ENCODE peak calls at places on chromosome 13, in seven cellular contexts. One of them, this sample, is unnamed. For H3K4me1, the result is how much of the 10 kb centered on the place peaks cover.

GRCh38 chr13:101473458-101473857 is 21.0 kb downstream of the ITGBL1 start:
- DNase-seq in body of pancreas: no peak
- DNase-seq in right lobe of liver: no peak
- DNase-seq in psoas muscle: no peak
- DNase-seq in thyroid gland: peak
- DNase-seq in uterus: no peak
- DNase-seq in MM.1S: no peak
- DNase-seq in this sample: no peak

GRCh38 chr13:48126944-48127814 is 32.3 kb upstream of the MED4 start:
- DNase-seq in thyroid gland: peak
- DNase-seq in body of pancreas: peak
- DNase-seq in MM.1S: peak
- DNase-seq in right lobe of liver: no peak
- DNase-seq in psoas muscle: peak
- DNase-seq in uterus: peak
- DNase-seq in this sample: no peak

GRCh38 chr13:75687145-75687763 is 51.1 kb downstream of the LMO7 start:
- DNase-seq in uterus: no peak
- DNase-seq in MM.1S: peak
- DNase-seq in right lobe of liver: no peak
- DNase-seq in body of pancreas: no peak
- DNase-seq in thyroid gland: no peak
- DNase-seq in psoas muscle: no peak
- DNase-seq in this sample: peak

GRCh38 chr13:106361621-106362020 is 173.8 kb downstream of the EFNB2 start:
- DNase-seq in thyroid gland: no peak
- DNase-seq in psoas muscle: no peak
- DNase-seq in MM.1S: no peak
- DNase-seq in uterus: no peak
- DNase-seq in right lobe of liver: no peak
- DNase-seq in body of pancreas: no peak
- DNase-seq in this sample: no peak

GRCh38 chr13:93086329-93086728 is 140.3 kb upstream of the GPC6 start:
- DNase-seq in MM.1S: no peak
- DNase-seq in right lobe of liver: no peak
- DNase-seq in uterus: no peak
- DNase-seq in body of pancreas: no peak
- DNase-seq in thyroid gland: no peak
- DNase-seq in psoas muscle: no peak
- DNase-seq in this sample: no peak

GRCh38 chr13:108629353-108629752 is at the start of gene MYO16:
- DNase-seq in right lobe of liver: no peak
- DNase-seq in psoas muscle: no peak
- DNase-seq in uterus: no peak
- DNase-seq in body of pancreas: no peak
- DNase-seq in MM.1S: no peak
- DNase-seq in thyroid gland: no peak
- DNase-seq in this sample: no peak

GRCh38 chr13:35953537-35954206 is 177.5 kb downstream of the DCLK1 start:
- DNase-seq in uterus: peak
- DNase-seq in psoas muscle: peak
- DNase-seq in right lobe of liver: no peak
- DNase-seq in thyroid gland: peak
- DNase-seq in body of pancreas: peak
- DNase-seq in MM.1S: peak
- DNase-seq in this sample: peak

GRCh38 chr13:79194272-79194671 is 211.8 kb downstream of the RBM26 start:
- DNase-seq in right lobe of liver: no peak
- DNase-seq in thyroid gland: no peak
- DNase-seq in MM.1S: peak
- DNase-seq in body of pancreas: no peak
- DNase-seq in uterus: no peak
- DNase-seq in psoas muscle: no peak
- DNase-seq in this sample: no peak

GRCh38 chr13:39105110-39105509 is 66.9 kb downstream of the NHLRC3 start:
- DNase-seq in body of pancreas: no peak
- DNase-seq in uterus: no peak
- DNase-seq in psoas muscle: no peak
- DNase-seq in right lobe of liver: no peak
- DNase-seq in MM.1S: peak
- DNase-seq in thyroid gland: no peak
- DNase-seq in this sample: no peak

GRCh38 chr13:59337070-59337469 is 826.7 kb downstream of the DIAPH3 start:
- DNase-seq in thyroid gland: no peak
- DNase-seq in right lobe of liver: no peak
- DNase-seq in body of pancreas: no peak
- DNase-seq in psoas muscle: no peak
- DNase-seq in uterus: no peak
- DNase-seq in MM.1S: no peak
- DNase-seq in this sample: no peak

GRCh38 chr13:44685641-44686040 is 109.5 kb upstream of the TSC22D1 start:
- DNase-seq in psoas muscle: no peak
- DNase-seq in uterus: no peak
- DNase-seq in thyroid gland: no peak
- DNase-seq in right lobe of liver: no peak
- DNase-seq in MM.1S: peak
- DNase-seq in body of pancreas: no peak
- DNase-seq in this sample: no peak

GRCh38 chr13:84126671-84127171 is 244.4 kb upstream of the SLITRK1 start:
- DNase-seq in right lobe of liver: no peak
- DNase-seq in psoas muscle: no peak
- DNase-seq in thyroid gland: peak
- DNase-seq in body of pancreas: no peak
- DNase-seq in uterus: no peak
- DNase-seq in MM.1S: peak
- DNase-seq in this sample: no peak

GRCh38 chr13:46668302-46668720 is 115.3 kb downstream of the LRCH1 start:
- DNase-seq in uterus: peak
- DNase-seq in body of pancreas: no peak
- DNase-seq in right lobe of liver: no peak
- DNase-seq in psoas muscle: peak
- DNase-seq in thyroid gland: peak
- DNase-seq in MM.1S: no peak
- DNase-seq in this sample: no peak
- H3K4me1 ChIP-seq in uterus: under half
- H3K4me1 ChIP-seq in body of pancreas: under half
- H3K4me1 ChIP-seq in right lobe of liver: under half
- H3K4me1 ChIP-seq in psoas muscle: under half
- H3K4me1 ChIP-seq in thyroid gland: under half
- H3K4me1 ChIP-seq in MM.1S: under half
- H3K4me1 ChIP-seq in this sample: under half

GRCh38 chr13:110521296-110521680 is 40.2 kb downstream of the RAB20 start:
- DNase-seq in uterus: no peak
- DNase-seq in thyroid gland: no peak
- DNase-seq in body of pancreas: no peak
- DNase-seq in psoas muscle: no peak
- DNase-seq in MM.1S: no peak
- DNase-seq in right lobe of liver: no peak
- DNase-seq in this sample: no peak
- H3K4me1 ChIP-seq in uterus: under half
- H3K4me1 ChIP-seq in thyroid gland: half or more
- H3K4me1 ChIP-seq in body of pancreas: half or more
- H3K4me1 ChIP-seq in psoas muscle: under half
- H3K4me1 ChIP-seq in MM.1S: under half
- H3K4me1 ChIP-seq in right lobe of liver: under half
- H3K4me1 ChIP-seq in this sample: under half

GRCh38 chr13:27379694-27380596 is 44.5 kb upstream of the GTF3A start:
- DNase-seq in MM.1S: peak
- DNase-seq in uterus: peak
- DNase-seq in thyroid gland: peak
- DNase-seq in right lobe of liver: peak
- DNase-seq in psoas muscle: peak
- DNase-seq in body of pancreas: peak
- DNase-seq in this sample: peak
- H3K4me1 ChIP-seq in MM.1S: under half
- H3K4me1 ChIP-seq in uterus: under half
- H3K4me1 ChIP-seq in thyroid gland: under half
- H3K4me1 ChIP-seq in right lobe of liver: under half
- H3K4me1 ChIP-seq in psoas muscle: under half
- H3K4me1 ChIP-seq in body of pancreas: under half
- H3K4me1 ChIP-seq in this sample: under half

DNA sequence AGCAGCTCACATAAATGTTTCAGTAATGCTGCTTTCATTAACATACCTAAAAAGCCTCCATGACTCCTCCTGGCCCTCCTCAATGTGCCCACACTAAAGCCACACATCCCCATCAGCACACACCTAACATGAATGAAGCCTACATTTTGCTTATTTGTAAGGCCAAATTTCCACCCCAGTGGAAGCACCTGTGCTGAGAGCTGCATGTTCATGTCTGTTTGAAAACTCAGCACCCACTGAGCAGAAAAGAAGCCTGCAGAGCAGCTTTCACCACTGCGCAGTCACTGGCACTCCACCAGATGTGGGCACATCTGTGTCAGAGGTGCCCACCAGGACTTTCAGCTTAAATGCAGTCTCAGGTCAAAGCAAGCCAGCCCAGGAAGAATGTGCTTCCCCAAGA is 93.5 kb downstream of the FOXO1 start:
- DNase-seq in uterus: no peak
- DNase-seq in body of pancreas: no peak
- DNase-seq in psoas muscle: no peak
- DNase-seq in MM.1S: no peak
- DNase-seq in right lobe of liver: no peak
- DNase-seq in thyroid gland: no peak
- DNase-seq in this sample: no peak
- H3K4me1 ChIP-seq in uterus: under half
- H3K4me1 ChIP-seq in body of pancreas: under half
- H3K4me1 ChIP-seq in psoas muscle: half or more
- H3K4me1 ChIP-seq in MM.1S: under half
- H3K4me1 ChIP-seq in right lobe of liver: under half
- H3K4me1 ChIP-seq in thyroid gland: half or more
- H3K4me1 ChIP-seq in this sample: under half

GRCh38 chr13:112838038-112838965 is 130.7 kb upstream of the MCF2L start:
- DNase-seq in psoas muscle: no peak
- DNase-seq in uterus: no peak
- DNase-seq in right lobe of liver: no peak
- DNase-seq in MM.1S: no peak
- DNase-seq in thyroid gland: no peak
- DNase-seq in body of pancreas: no peak
- DNase-seq in this sample: no peak
- H3K4me1 ChIP-seq in psoas muscle: under half
- H3K4me1 ChIP-seq in uterus: under half
- H3K4me1 ChIP-seq in right lobe of liver: under half
- H3K4me1 ChIP-seq in MM.1S: under half
- H3K4me1 ChIP-seq in thyroid gland: under half
- H3K4me1 ChIP-seq in body of pancreas: under half
- H3K4me1 ChIP-seq in this sample: under half

GRCh38 chr13:109781384-109782065 is 4.9 kb downstream of the IRS2 start:
- DNase-seq in psoas muscle: no peak
- DNase-seq in MM.1S: no peak
- DNase-seq in uterus: peak
- DNase-seq in body of pancreas: no peak
- DNase-seq in right lobe of liver: no peak
- DNase-seq in thyroid gland: peak
- DNase-seq in this sample: no peak
- H3K4me1 ChIP-seq in psoas muscle: half or more
- H3K4me1 ChIP-seq in MM.1S: under half
- H3K4me1 ChIP-seq in uterus: under half
- H3K4me1 ChIP-seq in body of pancreas: half or more
- H3K4me1 ChIP-seq in right lobe of liver: under half
- H3K4me1 ChIP-seq in thyroid gland: half or more
- H3K4me1 ChIP-seq in this sample: under half

GRCh38 chr13:99203601-99204579 is 3.2 kb downstream of the UBAC2 start:
- DNase-seq in MM.1S: no peak
- DNase-seq in uterus: no peak
- DNase-seq in right lobe of liver: no peak
- DNase-seq in body of pancreas: no peak
- DNase-seq in psoas muscle: no peak
- DNase-seq in thyroid gland: no peak
- DNase-seq in this sample: no peak

GRCh38 chr13:99198630-99199029 is 2.0 kb upstream of the UBAC2 start:
- DNase-seq in uterus: no peak
- DNase-seq in body of pancreas: no peak
- DNase-seq in psoas muscle: no peak
- DNase-seq in thyroid gland: no peak
- DNase-seq in right lobe of liver: no peak
- DNase-seq in MM.1S: no peak
- DNase-seq in this sample: no peak

GRCh38 chr13:99199541-99200432 is 867 bp upstream of the UBAC2 start:
- DNase-seq in thyroid gland: no peak
- DNase-seq in MM.1S: no peak
- DNase-seq in right lobe of liver: peak
- DNase-seq in psoas muscle: no peak
- DNase-seq in body of pancreas: no peak
- DNase-seq in uterus: no peak
- DNase-seq in this sample: no peak

GRCh38 chr13:99197257-99197651 is 3.4 kb upstream of the UBAC2 start:
- DNase-seq in thyroid gland: no peak
- DNase-seq in psoas muscle: no peak
- DNase-seq in right lobe of liver: no peak
- DNase-seq in uterus: no peak
- DNase-seq in MM.1S: no peak
- DNase-seq in body of pancreas: no peak
- DNase-seq in this sample: no peak

DNA sequence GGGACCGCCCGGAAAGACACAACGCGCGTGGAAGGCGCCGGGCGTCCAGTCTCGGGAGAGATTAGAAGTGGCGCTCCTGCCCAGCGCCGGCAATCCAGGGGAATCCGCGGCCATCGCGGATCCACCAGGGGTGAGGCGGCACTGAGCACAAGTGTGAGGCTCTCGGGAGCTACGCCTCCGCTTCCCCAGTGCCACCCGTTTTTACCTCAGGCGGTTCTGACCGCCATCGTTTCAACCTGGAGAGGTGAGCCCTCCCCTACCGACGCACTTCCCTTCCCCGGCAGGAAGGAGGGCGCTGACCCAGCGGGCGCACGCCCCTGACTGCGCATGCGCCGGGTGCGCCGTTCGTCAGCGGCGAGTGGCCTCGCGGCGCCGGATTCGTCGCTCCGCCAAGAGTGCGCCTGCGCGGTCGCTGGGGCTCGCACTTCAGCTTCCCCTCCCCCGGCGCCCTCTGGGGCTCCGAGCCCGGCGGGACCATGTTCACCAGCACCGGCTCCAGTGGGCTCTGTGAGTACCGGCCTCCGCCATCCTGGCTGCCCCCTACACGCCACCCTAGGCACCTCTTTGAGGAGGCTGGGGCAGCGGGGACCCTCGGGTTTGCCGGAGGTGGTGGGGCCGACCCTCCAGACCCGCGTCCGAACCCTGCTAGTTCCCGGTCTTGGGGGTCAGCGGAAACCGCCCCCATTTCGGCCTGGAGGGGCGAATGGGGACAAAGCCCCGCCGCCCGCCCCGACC is at the start of gene UBAC2:
- DNase-seq in thyroid gland: peak
- DNase-seq in body of pancreas: peak
- DNase-seq in psoas muscle: peak
- DNase-seq in MM.1S: peak
- DNase-seq in uterus: peak
- DNase-seq in right lobe of liver: peak
- DNase-seq in this sample: peak
- H3K4me1 ChIP-seq in thyroid gland: under half
- H3K4me1 ChIP-seq in body of pancreas: under half
- H3K4me1 ChIP-seq in psoas muscle: under half
- H3K4me1 ChIP-seq in MM.1S: under half
- H3K4me1 ChIP-seq in uterus: under half
- H3K4me1 ChIP-seq in right lobe of liver: under half
- H3K4me1 ChIP-seq in this sample: under half

GRCh38 chr13:110248449-110249143 is 58.4 kb downstream of the COL4A1 start:
- DNase-seq in uterus: no peak
- DNase-seq in body of pancreas: no peak
- DNase-seq in psoas muscle: no peak
- DNase-seq in thyroid gland: no peak
- DNase-seq in MM.1S: no peak
- DNase-seq in right lobe of liver: no peak
- DNase-seq in this sample: no peak
- H3K4me1 ChIP-seq in uterus: under half
- H3K4me1 ChIP-seq in body of pancreas: under half
- H3K4me1 ChIP-seq in psoas muscle: under half
- H3K4me1 ChIP-seq in thyroid gland: half or more
- H3K4me1 ChIP-seq in MM.1S: under half
- H3K4me1 ChIP-seq in right lobe of liver: under half
- H3K4me1 ChIP-seq in this sample: under half